ENCODE peak calls at places on chromosome 9, in four cellular contexts. A is IMR-90, W is HepG2, K is mammary epithelial cell. J is an unnamed sample.

GRCh38 chr9:115978739-115979138 is 174.9 kb upstream of the PAPPA start:
- DNase-seq in W (peak; percentile 11), K (no peak), A (no peak), J (no peak)

GRCh38 chr9:84138543-84138942 is 157.9 kb downstream of the RMI1 start:
- DNase-seq in A (no peak), K (no peak), W (no peak), J (no peak)

GRCh38 chr9:94767331-94768099 is 41.0 kb downstream of the AOPEP start:
- DNase-seq in W (no peak), K (no peak), A (peak; percentile 68), J (no peak)

GRCh38 chr9:18985464-18985951 is 47.5 kb downstream of the SAXO1 start:
- DNase-seq in K (no peak), A (no peak), W (no peak), J (no peak)

GRCh38 chr9:89359018-89359417 is 40.7 kb downstream of the SECISBP2 start:
- DNase-seq in W (no peak), K (no peak), A (no peak), J (peak; percentile 40)

GRCh38 chr9:84061613-84062205 is 81.1 kb downstream of the RMI1 start:
- DNase-seq in A (no peak), W (no peak), K (no peak), J (no peak)

GRCh38 chr9:136001231-136001630 is 40.1 kb upstream of the UBAC1 start:
- DNase-seq in W (peak; percentile 42), K (no peak), A (no peak), J (no peak)

GRCh38 chr9:71079451-71079850 is 42.0 kb downstream of the TRPM3 start:
- DNase-seq in K (peak; percentile 2), A (peak; percentile 31), W (peak; percentile 8), J (no peak)

GRCh38 chr9:127022913-127023665 is 99.3 kb downstream of the ANGPTL2 start:
- DNase-seq in W (no peak), K (no peak), A (no peak), J (no peak)

GRCh38 chr9:91949293-91949945 is 609 bp downstream of the ROR2 start:
- DNase-seq in A (no peak), W (no peak), K (peak; percentile 35), J (peak; percentile 69)

GRCh38 chr9:131111186-131111853 is 14.1 kb upstream of the NUP214 start:
- DNase-seq in K (no peak), A (no peak), W (no peak), J (peak; percentile 51)

GRCh38 chr9:14993061-14993800 is 83.0 kb upstream of the FREM1 start:
- DNase-seq in W (no peak), K (peak; percentile 24), A (peak; percentile 54), J (peak; percentile 95)

GRCh38 chr9:124285903-124286291 is 28.1 kb downstream of the NEK6 start:
- DNase-seq in K (no peak), W (no peak), A (peak; percentile 99), J (no peak)

GRCh38 chr9:13279284-13280162 is at the start of gene MPDZ:
- DNase-seq in K (peak; percentile 45), W (peak; percentile 31), A (peak; percentile 66), J (peak; percentile 89)

GRCh38 chr9:77708416-77708815 is 60.3 kb upstream of the GNA14 start:
- DNase-seq in K (no peak), W (no peak), A (peak; percentile 79), J (no peak)

GRCh38 chr9:84166828-84167400 is 173.6 kb downstream of the SLC28A3 start:
- DNase-seq in K (no peak), A (no peak), W (no peak), J (no peak)

DNA sequence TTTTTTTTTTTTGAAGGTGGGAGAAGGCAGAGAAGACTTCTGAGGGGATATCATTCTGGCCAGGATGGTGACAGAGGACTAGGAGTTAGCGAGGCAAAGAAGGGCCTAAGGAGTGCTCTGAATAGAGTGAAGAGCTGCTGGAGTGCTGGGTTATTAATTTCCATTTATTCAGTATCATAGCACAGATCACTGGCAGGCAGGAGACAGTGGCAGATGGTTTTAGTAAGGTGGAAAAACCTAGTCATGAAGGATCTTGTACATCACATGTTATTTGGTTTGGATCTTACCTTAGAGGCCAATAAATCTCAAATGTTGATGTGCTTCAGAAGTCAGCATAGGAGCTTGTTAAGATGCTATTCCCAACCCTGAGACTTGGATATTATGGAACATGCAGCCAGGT is 165.5 kb downstream of the TTLL11 start:
- DNase-seq in A (no peak), W (no peak), K (no peak), J (no peak)
- H3K9ac ChIP-seq in A (no peak overlapping the region), W (no peak overlapping the region), K (no peak overlapping the region), J (no peak overlapping the region)

DNA sequence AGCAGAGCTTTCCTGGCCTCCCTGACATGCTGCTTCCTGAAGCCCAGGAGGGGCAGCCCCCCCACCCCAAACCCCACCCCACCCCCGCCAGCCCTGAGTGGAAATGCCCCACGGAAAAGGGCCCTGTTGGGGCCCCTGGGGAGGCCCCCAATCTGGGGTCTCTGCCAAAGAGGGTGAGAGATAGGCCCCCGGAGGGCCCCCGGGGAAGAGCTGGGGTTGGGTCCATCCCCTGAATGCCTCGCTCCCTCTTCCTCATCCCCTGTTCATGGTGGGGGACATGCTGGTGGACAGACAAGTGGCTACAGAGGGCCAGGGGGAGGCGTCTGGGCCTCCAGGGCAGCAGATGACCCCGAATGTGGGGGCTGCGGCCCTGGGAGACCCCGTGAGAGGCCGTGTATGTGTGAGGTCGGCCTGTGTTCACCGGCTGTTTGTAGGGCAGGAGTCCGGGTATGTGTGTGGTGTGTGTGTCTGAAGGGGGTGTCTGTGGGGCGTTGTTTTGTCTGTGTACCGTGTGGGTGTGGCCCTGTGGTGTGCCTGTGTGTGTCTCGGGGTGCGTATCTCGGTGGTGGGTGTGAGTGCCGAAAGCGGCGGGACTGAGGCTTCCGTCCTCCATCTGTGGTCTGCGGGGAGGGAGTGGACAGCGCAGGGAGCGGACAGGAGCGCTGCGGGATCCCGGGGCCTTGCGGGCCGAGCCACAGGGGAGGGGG is 11.3 kb downstream of the C9orf50 start:
- DNase-seq in K (no peak), W (no peak), A (no peak), J (peak; percentile 71)
- H2AFZ ChIP-seq in K (peak overlapping the region; percentile 45), W (no peak overlapping the region), A (peak overlapping the region; percentile 94), J (no peak overlapping the region)

DNA sequence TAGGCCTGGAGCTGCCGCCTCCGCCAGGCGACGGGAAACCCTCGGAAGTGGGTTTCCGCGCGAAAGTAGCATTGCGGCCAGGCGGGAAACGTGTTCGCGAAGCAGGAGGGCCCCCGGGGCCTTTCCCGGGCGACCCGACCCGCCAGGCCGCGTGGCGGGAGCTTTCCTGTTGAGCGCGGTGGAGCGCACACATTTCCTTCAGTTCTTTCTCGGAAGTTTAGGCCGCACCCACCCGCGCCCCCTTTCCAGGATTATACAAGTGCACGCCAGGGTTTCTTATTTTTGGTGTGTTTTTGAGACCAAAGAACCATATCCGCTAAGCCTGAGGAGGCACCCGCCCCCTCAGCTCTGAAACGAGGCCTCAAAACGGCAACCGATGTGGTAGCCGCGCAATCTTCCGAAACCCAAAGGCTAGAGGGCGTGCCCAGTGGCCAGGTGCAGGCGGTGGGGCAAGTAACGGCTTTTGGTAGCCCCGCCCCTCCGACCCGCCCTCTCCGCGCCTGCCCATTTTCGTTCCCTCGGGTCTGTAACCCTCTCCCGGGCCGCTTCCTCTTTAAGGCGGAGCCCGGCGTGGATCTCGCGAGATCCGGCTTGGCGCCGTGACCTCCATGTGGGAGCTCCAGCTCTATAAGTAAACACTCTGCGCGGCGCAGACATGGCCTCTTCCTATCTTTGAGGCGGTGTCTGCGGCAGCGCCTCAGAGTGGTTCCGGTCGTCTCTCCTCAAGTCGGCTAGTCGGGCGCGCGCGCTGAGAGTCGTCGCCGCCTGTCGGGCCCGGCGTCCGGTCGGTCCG is at the start of gene UHRF2:
- DNase-seq in K (peak; percentile 98), W (peak; percentile 94), A (peak; percentile 97), J (peak; percentile 98)
- H3K9ac ChIP-seq in K (peak within 1 kb of the TSS; percentile 93), W (peak within 1 kb of the TSS; percentile 89), A (peak within 1 kb of the TSS; percentile 89), J (peak within 1 kb of the TSS; percentile 89)

GRCh38 chr9:98678244-98678842 is 30.4 kb downstream of the GABBR2 start:
- DNase-seq in W (no peak), A (no peak), K (no peak), J (peak; percentile 56)
- H2AFZ ChIP-seq in W (no peak overlapping the region), A (no peak overlapping the region), K (no peak overlapping the region), J (peak overlapping the region; percentile 53)

GRCh38 chr9:98781588-98782383 is 14.6 kb downstream of the ANKS6 start:
- DNase-seq in A (no peak), W (peak; percentile 22), K (peak; percentile 92), J (no peak)
- H3K9ac ChIP-seq in A (no peak overlapping the region), W (no peak overlapping the region), K (no peak overlapping the region), J (no peak overlapping the region)

DNA sequence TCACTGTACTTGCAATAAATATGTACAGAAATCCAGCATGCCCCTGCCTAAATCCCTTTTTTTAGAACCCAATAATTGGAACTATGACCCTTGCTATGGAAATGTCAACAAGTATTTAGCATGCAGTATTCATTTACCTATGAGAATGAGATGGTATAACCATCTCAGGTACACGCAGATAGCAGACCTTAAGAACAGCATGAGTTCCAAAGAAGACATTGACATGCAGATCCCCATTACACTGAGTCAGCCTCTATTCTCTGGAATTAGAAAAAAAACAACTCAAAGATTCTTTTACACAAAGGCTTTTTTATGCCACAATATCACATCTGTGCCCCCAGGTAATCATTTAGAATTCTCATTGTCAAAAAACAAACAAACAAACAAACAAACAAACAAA is 325.6 kb upstream of the TLE4 start:
- DNase-seq in K (no peak), W (no peak), A (no peak), J (no peak)
- H2AFZ ChIP-seq in K (no peak overlapping the region), W (no peak overlapping the region), A (no peak overlapping the region), J (no peak overlapping the region)

DNA sequence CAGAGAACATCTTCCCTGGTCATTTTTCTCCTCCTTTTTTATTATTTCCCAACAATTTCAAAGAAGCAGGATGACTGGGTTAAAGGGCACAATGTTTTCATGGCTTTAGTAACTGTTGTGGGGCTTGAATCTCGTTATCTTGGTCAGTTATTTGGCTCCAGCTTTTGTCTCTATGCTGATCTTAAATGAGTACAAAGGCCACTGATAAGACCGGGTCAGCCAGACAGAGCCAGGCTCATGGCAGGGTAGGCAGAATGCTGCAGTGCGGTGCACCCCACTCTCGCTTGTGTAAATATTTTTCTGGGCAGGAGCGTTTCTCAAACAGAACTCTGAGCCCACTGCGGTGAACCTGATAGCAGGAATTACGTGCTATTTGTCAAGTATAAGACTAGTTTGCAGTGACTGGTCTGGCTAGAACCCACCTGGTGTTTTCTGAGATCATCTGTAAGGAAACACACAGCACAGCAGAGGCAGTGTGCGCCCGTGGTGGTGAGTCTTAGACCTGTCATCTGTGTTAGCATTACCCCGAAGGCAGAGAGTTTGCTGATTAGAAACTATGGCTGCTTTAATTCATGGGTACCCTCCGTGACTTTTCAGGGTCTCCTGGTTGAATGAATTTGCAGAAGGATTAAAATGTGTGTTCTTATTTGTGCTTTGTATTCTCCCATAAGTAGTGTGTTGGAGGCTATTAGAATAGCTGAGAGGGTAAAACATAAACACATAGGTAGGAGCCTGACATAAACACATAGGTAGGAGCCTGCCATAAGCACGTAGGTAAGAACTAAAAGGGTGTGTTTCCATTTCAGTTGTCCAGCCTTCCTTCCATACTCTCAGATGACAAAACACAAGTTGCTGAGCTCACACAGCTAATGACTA is 158.6 kb upstream of the DMRT1 start:
- DNase-seq in A (peak; percentile 43), W (peak; percentile 99), K (peak; percentile 67), J (peak; percentile 31)
- H3K9ac ChIP-seq in A (no peak overlapping the region), W (peak overlapping the region; percentile 85), K (peak overlapping the region; percentile 95), J (no peak overlapping the region)

GRCh38 chr9:129437626-129438323 is 183.1 kb downstream of the C9orf50 start:
- DNase-seq in W (no peak), A (no peak), K (no peak), J (peak; percentile 46)
- H2AFZ ChIP-seq in W (no peak overlapping the region), A (peak overlapping the region; percentile 85), K (peak overlapping the region; percentile 35), J (peak overlapping the region; percentile 82)